ENCODE peak calls at places on chromosome 3, in five cellular contexts. One of them, this sample, is unnamed.

GRCh38 chr3:150409125-150409526 is 1.0 kb downstream of the TSC22D2 start:
- ATAC-seq in stimulated activated effector memory CD8-positive, alpha-beta T cell treated with anti-CD3 and anti-CD28 coated beads, Interleukin-12 subunit alpha, Interleukin-12 subunit beta, amount 100 ng/mL, for 72 hours: peak
- ATAC-seq in naive B cell: no peak
- ATAC-seq in Right ventricle myocardium superior: peak
- ATAC-seq in psoas muscle: peak
- ATAC-seq in this sample: peak

GRCh38 chr3:152204218-152204617 is 64.5 kb upstream of the MBNL1 start:
- ATAC-seq in Right ventricle myocardium superior: no peak
- ATAC-seq in psoas muscle: no peak
- ATAC-seq in naive B cell: no peak
- ATAC-seq in stimulated activated effector memory CD8-positive, alpha-beta T cell treated with anti-CD3 and anti-CD28 coated beads, Interleukin-12 subunit alpha, Interleukin-12 subunit beta, amount 100 ng/mL, for 72 hours: peak
- ATAC-seq in this sample: peak

GRCh38 chr3:27085849-27086248 is 283.3 kb downstream of the NEK10 start:
- ATAC-seq in naive B cell: no peak
- ATAC-seq in stimulated activated effector memory CD8-positive, alpha-beta T cell treated with anti-CD3 and anti-CD28 coated beads, Interleukin-12 subunit alpha, Interleukin-12 subunit beta, amount 100 ng/mL, for 72 hours: no peak
- ATAC-seq in Right ventricle myocardium superior: peak
- ATAC-seq in psoas muscle: no peak
- ATAC-seq in this sample: no peak

GRCh38 chr3:51388286-51389029 is 2.6 kb upstream of the RBM15B start:
- ATAC-seq in psoas muscle: no peak
- ATAC-seq in Right ventricle myocardium superior: no peak
- ATAC-seq in stimulated activated effector memory CD8-positive, alpha-beta T cell treated with anti-CD3 and anti-CD28 coated beads, Interleukin-12 subunit alpha, Interleukin-12 subunit beta, amount 100 ng/mL, for 72 hours: no peak
- ATAC-seq in naive B cell: no peak
- ATAC-seq in this sample: no peak

GRCh38 chr3:5197022-5197421 is 9.5 kb downstream of the EDEM1 start:
- ATAC-seq in psoas muscle: no peak
- ATAC-seq in naive B cell: no peak
- ATAC-seq in Right ventricle myocardium superior: no peak
- ATAC-seq in stimulated activated effector memory CD8-positive, alpha-beta T cell treated with anti-CD3 and anti-CD28 coated beads, Interleukin-12 subunit alpha, Interleukin-12 subunit beta, amount 100 ng/mL, for 72 hours: no peak
- ATAC-seq in this sample: no peak

GRCh38 chr3:17065315-17065714 is 180.6 kb downstream of the PLCL2 start:
- ATAC-seq in stimulated activated effector memory CD8-positive, alpha-beta T cell treated with anti-CD3 and anti-CD28 coated beads, Interleukin-12 subunit alpha, Interleukin-12 subunit beta, amount 100 ng/mL, for 72 hours: no peak
- ATAC-seq in naive B cell: no peak
- ATAC-seq in psoas muscle: no peak
- ATAC-seq in Right ventricle myocardium superior: no peak
- ATAC-seq in this sample: no peak

GRCh38 chr3:136653628-136654027 is 98.5 kb downstream of the STAG1 start:
- ATAC-seq in Right ventricle myocardium superior: no peak
- ATAC-seq in stimulated activated effector memory CD8-positive, alpha-beta T cell treated with anti-CD3 and anti-CD28 coated beads, Interleukin-12 subunit alpha, Interleukin-12 subunit beta, amount 100 ng/mL, for 72 hours: no peak
- ATAC-seq in naive B cell: no peak
- ATAC-seq in psoas muscle: no peak
- ATAC-seq in this sample: no peak

GRCh38 chr3:39907981-39908380 is 98.6 kb downstream of the MYRIP start:
- ATAC-seq in psoas muscle: no peak
- ATAC-seq in stimulated activated effector memory CD8-positive, alpha-beta T cell treated with anti-CD3 and anti-CD28 coated beads, Interleukin-12 subunit alpha, Interleukin-12 subunit beta, amount 100 ng/mL, for 72 hours: no peak
- ATAC-seq in Right ventricle myocardium superior: peak
- ATAC-seq in naive B cell: no peak
- ATAC-seq in this sample: no peak

GRCh38 chr3:96863129-96863740 is 48.8 kb downstream of the EPHA6 start:
- ATAC-seq in psoas muscle: no peak
- ATAC-seq in naive B cell: no peak
- ATAC-seq in Right ventricle myocardium superior: no peak
- ATAC-seq in stimulated activated effector memory CD8-positive, alpha-beta T cell treated with anti-CD3 and anti-CD28 coated beads, Interleukin-12 subunit alpha, Interleukin-12 subunit beta, amount 100 ng/mL, for 72 hours: no peak
- ATAC-seq in this sample: no peak

GRCh38 chr3:9681723-9682081 is 21.9 kb upstream of the CPNE9 start:
- ATAC-seq in Right ventricle myocardium superior: peak
- ATAC-seq in stimulated activated effector memory CD8-positive, alpha-beta T cell treated with anti-CD3 and anti-CD28 coated beads, Interleukin-12 subunit alpha, Interleukin-12 subunit beta, amount 100 ng/mL, for 72 hours: no peak
- ATAC-seq in psoas muscle: no peak
- ATAC-seq in naive B cell: no peak
- ATAC-seq in this sample: no peak

GRCh38 chr3:142817897-142818296 is 71.0 kb downstream of the PCOLCE2 start:
- ATAC-seq in psoas muscle: no peak
- ATAC-seq in Right ventricle myocardium superior: peak
- ATAC-seq in stimulated activated effector memory CD8-positive, alpha-beta T cell treated with anti-CD3 and anti-CD28 coated beads, Interleukin-12 subunit alpha, Interleukin-12 subunit beta, amount 100 ng/mL, for 72 hours: no peak
- ATAC-seq in naive B cell: no peak
- ATAC-seq in this sample: no peak

GRCh38 chr3:29334652-29335189 is 53.9 kb downstream of the RBMS3 start:
- ATAC-seq in Right ventricle myocardium superior: no peak
- ATAC-seq in naive B cell: no peak
- ATAC-seq in psoas muscle: no peak
- ATAC-seq in stimulated activated effector memory CD8-positive, alpha-beta T cell treated with anti-CD3 and anti-CD28 coated beads, Interleukin-12 subunit alpha, Interleukin-12 subunit beta, amount 100 ng/mL, for 72 hours: no peak
- ATAC-seq in this sample: no peak

GRCh38 chr3:51799879-51800757 is 21.1 kb upstream of the IQCF6 start:
- ATAC-seq in psoas muscle: no peak
- ATAC-seq in Right ventricle myocardium superior: peak
- ATAC-seq in naive B cell: no peak
- ATAC-seq in stimulated activated effector memory CD8-positive, alpha-beta T cell treated with anti-CD3 and anti-CD28 coated beads, Interleukin-12 subunit alpha, Interleukin-12 subunit beta, amount 100 ng/mL, for 72 hours: peak
- ATAC-seq in this sample: peak

GRCh38 chr3:146280859-146281258 is 30.0 kb upstream of the PLSCR4 start:
- ATAC-seq in naive B cell: no peak
- ATAC-seq in psoas muscle: no peak
- ATAC-seq in stimulated activated effector memory CD8-positive, alpha-beta T cell treated with anti-CD3 and anti-CD28 coated beads, Interleukin-12 subunit alpha, Interleukin-12 subunit beta, amount 100 ng/mL, for 72 hours: no peak
- ATAC-seq in Right ventricle myocardium superior: no peak
- ATAC-seq in this sample: no peak